ENCODE peak calls at places on chromosomes 11 and 22, in nine cellular contexts. J is fibroblast of mammary gland; B is stimulated activated CD4-positive, alpha-beta T cell treated with anti-CD3 and anti-CD28 coated beads, Interleukin-1b, Interleukin-23, amount 100 ng/mL, for 24 hours; W is epithelial cell of prostate; S is suprapubic skin; Q is putamen; K is HS-27A; V is NCI-H2081; H is NCI-H460. A is an unnamed sample.

GRCh38 chr11:20555783-20556182 is 43.6 kb upstream of the SLC6A5 start:
- DNase-seq in V (no peak), Q (no peak), K (no peak), W (no peak), B (no peak), H (no peak), J (no peak), S (no peak), A (no peak)

GRCh38 chr11:48005878-48006277 is 25.5 kb downstream of the PTPRJ start:
- DNase-seq in K (no peak), W (no peak), B (no peak), J (no peak), S (no peak), Q (no peak), V (no peak), H (no peak), A (no peak)

GRCh38 chr11:66371627-66372415 is at the start of gene SLC29A2:
- DNase-seq in V (peak), K (no peak), J (no peak), Q (peak), S (no peak), H (no peak), W (no peak), B (peak), A (no peak)

GRCh38 chr11:66281001-66281400 is 3.0 kb downstream of the CNIH2 start:
- DNase-seq in Q (no peak), B (no peak), J (no peak), K (no peak), H (no peak), V (no peak), S (no peak), W (no peak), A (no peak)

GRCh38 chr11:120306519-120307242 is 18.4 kb upstream of the TLCD5 start:
- DNase-seq in J (peak), H (peak), S (no peak), K (no peak), V (no peak), Q (no peak), W (peak), B (no peak), A (no peak)

GRCh38 chr22:42919199-42919598 is 62.1 kb upstream of the ARFGAP3 start:
- DNase-seq in S (no peak), H (no peak), V (no peak), B (no peak), Q (no peak), J (no peak), W (no peak), K (peak), A (no peak)

GRCh38 chr22:48369789-48370507 is 1457.7 kb downstream of the BRD1 start:
- DNase-seq in W (no peak), B (no peak), K (no peak), V (no peak), J (no peak), S (peak), Q (no peak), H (peak), A (no peak)

GRCh38 chr22:21598302-21598701 is 30.8 kb downstream of the UBE2L3 start:
- DNase-seq in Q (no peak), B (no peak), V (no peak), H (no peak), S (no peak), K (no peak), J (no peak), W (no peak), A (no peak)

A was measured in Panc1.